ENCODE peak calls at places on chromosomes 6 and 20, in eight cellular contexts. R is GM23338, U is ovary, G is stomach, M is mesendoderm, K is GM23248, Z is hepatocyte, L is heart right ventricle. N is an unnamed sample. For H3K4me1, the result is how much of the 10 kb centered on the place peaks cover.

GRCh38 chr20:62507323-62507722 is 31.5 kb upstream of the GATA5 start:
- DNase-seq in R (no peak), U (no peak), G (no peak), M (no peak), K (no peak), Z (no peak), L (peak), N (no peak)

GRCh38 chr20:32490942-32491763 is 94.0 kb downstream of the NOL4L start:
- DNase-seq in R (no peak), U (no peak), G (no peak), M (no peak), K (no peak), Z (no peak), L (no peak), N (no peak)

GRCh38 chr6:74050921-74051320 is 354.9 kb downstream of the CD109 start:
- DNase-seq in R (peak), U (no peak), G (no peak), M (peak), K (no peak), Z (no peak), L (no peak), N (no peak)

GRCh38 chr6:109314313-109314712 is 68.0 kb downstream of the CD164 start:
- DNase-seq in R (no peak), U (no peak), G (no peak), M (no peak), K (no peak), Z (no peak), L (no peak), N (no peak)

GRCh38 chr20:7926323-7926722 is 13.9 kb downstream of the HAO1 start:
- DNase-seq in R (no peak), U (no peak), G (no peak), M (no peak), K (no peak), Z (no peak), L (no peak), N (no peak)

GRCh38 chr6:109236140-109237081 is 141.1 kb downstream of the CEP57L1 start:
- DNase-seq in R (peak), U (no peak), G (no peak), M (peak), K (no peak), Z (peak), L (no peak), N (no peak)

GRCh38 chr6:119343167-119343566 is 6.4 kb downstream of the MAN1A1 start:
- DNase-seq in R (no peak), U (no peak), G (no peak), M (no peak), K (no peak), Z (no peak), L (no peak), N (no peak)

GRCh38 chr6:169292340-169293124 is 38.9 kb upstream of the THBS2 start:
- DNase-seq in R (no peak), U (peak), G (no peak), M (peak), K (peak), Z (peak), L (no peak), N (peak)

GRCh38 chr20:49945701-49946477 is 9.7 kb downstream of the RNF114 start:
- DNase-seq in R (no peak), U (no peak), G (no peak), M (no peak), K (no peak), Z (no peak), L (no peak), N (no peak)

GRCh38 chr20:9878096-9878495 is 39.2 kb upstream of the PAK5 start:
- DNase-seq in R (no peak), U (no peak), G (no peak), M (no peak), K (peak), Z (no peak), L (no peak), N (no peak)

GRCh38 chr6:31308050-31308844 is 36.4 kb upstream of the HLA-C start:
- DNase-seq in R (peak), U (no peak), G (peak), M (peak), K (peak), Z (peak), L (peak), N (peak)

GRCh38 chr6:29813809-29814208 is 13.8 kb upstream of the HLA-G start:
- DNase-seq in R (no peak), U (no peak), G (no peak), M (no peak), K (peak), Z (no peak), L (no peak), N (no peak)

DNA sequence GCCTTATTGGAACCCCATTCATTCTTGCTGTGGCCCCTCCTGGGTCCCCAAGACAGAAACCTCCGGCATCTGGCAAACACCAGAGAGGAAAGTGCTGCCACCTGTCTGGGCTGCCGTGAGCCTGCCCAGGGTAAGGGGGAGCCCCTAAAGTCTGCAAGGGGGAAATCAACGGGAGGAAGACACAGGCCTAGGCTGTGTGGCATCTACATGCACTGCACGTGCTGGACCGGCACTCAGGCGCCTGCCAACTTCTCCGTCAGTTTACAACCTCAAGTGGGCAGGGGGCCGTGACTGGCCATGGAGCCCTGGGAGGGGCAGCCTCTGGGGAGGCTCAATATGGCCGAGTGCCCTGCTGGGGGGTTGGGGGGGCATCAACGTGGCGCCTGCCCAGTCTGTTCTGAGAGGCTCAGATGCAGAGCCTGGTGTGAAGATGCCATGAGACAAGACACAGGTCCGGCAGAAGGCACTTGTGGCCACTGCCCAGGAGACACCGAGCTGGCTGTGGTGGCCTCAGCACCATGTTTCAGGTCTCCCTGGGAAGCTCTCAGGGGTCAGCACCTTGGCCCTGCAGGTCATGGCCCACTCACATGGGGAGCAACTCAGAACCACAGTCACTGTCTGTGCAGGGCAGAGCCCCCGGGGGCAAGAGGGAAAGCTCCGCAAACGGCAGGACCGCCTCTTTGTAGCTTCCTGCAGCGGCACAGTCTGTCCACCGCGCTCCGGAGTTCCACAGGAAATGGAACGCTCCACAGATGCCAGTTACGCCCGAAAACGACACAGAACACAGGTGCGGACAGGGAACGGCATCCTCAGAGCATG is 8.4 kb downstream of the UCKL1 start:
- DNase-seq in R (no peak), U (no peak), G (no peak), M (no peak), K (no peak), Z (no peak), L (peak), N (no peak)
- H3K4me1 ChIP-seq in R (under half), U (under half), G (half or more), M (under half), K (under half), Z (under half), L (half or more), N (half or more)

GRCh38 chr6:151391471-151392428 is at the start of gene ZBTB2:
- DNase-seq in R (peak), U (peak), G (peak), M (peak), K (peak), Z (peak), L (peak), N (peak)
- H3K4me1 ChIP-seq in R (under half), U (under half), G (half or more), M (under half), K (under half), Z (under half), L (half or more), N (half or more)

DNA sequence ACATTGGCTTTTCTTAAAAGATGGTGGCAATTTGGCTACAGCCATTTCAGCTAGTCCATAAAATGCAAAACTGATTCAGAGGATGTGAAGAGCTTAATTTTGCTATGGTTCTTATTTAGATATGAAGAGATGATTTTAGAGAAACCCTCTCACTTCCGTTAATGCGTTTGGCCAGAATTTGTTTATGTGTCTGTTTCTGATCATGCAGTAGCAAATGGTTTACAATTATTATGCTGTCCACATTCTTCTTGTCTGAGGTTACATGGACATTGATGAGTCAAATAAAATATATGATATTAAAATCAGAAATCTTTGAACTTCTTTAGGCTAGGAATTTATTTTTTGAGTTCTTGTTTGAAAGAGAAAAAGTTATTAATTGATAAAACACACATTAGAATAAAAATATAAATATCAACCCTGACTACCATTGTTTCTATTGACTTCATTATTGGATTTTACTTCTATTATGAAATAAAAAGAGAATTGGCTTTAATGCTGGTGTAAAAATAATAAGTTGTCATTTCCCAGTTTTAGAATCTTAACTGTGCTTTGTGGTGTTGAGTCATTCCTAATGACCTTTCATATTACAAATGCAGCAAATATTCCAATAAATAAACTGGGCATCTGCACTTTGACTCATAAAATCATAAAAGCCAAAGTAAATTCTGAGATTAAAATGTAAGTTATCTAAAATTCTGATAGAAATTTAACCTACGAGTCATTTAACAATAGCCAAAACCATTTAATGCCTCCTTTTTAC is 1286.0 kb upstream of the GJE1 start:
- DNase-seq in R (no peak), U (no peak), G (no peak), M (no peak), K (peak), Z (no peak), L (no peak), N (no peak)
- H3K4me1 ChIP-seq in R (under half), U (under half), G (under half), M (under half), K (half or more), Z (under half), L (under half), N (under half)

DNA sequence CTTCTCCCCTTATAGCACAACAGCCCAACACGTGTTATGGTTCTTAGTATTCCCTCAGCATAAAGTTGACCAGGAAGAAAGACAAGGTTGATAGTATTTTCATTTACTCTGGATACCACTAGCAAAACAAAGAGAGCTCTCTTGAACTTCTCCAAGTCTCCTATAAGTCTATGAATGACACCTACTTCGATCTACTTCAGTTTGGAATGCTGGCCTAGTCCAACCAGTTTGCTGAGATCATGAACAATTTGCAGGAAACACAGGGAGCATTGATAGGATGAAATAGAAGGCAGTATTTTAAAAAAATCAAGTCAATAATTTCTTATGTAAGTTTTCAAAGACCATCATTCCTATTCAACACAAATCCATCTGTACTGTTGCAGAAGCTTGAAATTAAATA is 93.6 kb downstream of the GJA10 start:
- DNase-seq in R (no peak), U (no peak), G (no peak), M (no peak), K (no peak), Z (no peak), L (no peak), N (no peak)
- H3K4me1 ChIP-seq in R (under half), U (under half), G (under half), M (under half), K (under half), Z (under half), L (under half), N (under half)

DNA sequence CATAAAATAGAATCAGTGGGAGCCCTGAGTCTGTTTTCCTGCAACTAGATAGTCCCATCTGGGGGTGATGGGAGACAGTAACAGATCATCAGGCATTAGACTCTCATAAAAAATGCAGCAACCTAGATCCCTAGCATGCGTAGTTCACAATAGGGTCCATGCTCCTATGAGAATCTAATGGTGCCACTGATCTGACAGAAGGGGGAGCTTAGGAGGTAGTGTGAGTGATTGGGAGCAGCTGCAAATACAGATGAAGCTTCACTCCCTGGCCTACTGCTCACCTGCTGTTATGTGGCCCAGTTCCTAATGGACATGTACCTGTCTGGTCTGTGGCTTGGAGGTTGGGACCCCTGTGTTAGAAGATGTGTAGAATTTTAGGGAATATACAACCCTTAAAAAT is 904.5 kb upstream of the EPHA7 start:
- DNase-seq in R (peak), U (no peak), G (no peak), M (peak), K (no peak), Z (peak), L (no peak), N (no peak)
- H3K4me1 ChIP-seq in R (under half), U (under half), G (under half), M (under half), K (under half), Z (under half), L (under half), N (under half)